ENCODE peak calls at places on chromosomes 2 and 18, in seven cellular contexts. Y is HT1080, W is WTC11, O is erythroblast, A is AG04450, E is MG63, L is GM03348. G is an unnamed sample.
A peak's percentile ranks its signal among the peaks of the same experiment; 100 is the strongest.

GRCh38 chr2:144285324-144285723 is 234.6 kb downstream of the ZEB2 start:
- DNase-seq in L (no peak), O (no peak), A (no peak), E (no peak), W (no peak), Y (no peak), G (no peak)

GRCh38 chr2:10274983-10275802 is 27.5 kb upstream of the HPCAL1 start:
- DNase-seq in E (no peak), L (no peak), O (no peak), W (no peak), Y (no peak), A (no peak), G (no peak)

GRCh38 chr18:62339106-62339988 is 14.2 kb downstream of the TNFRSF11A start:
- DNase-seq in L (peak; percentile 54), A (peak; percentile 21), Y (peak; percentile 90), W (peak; percentile 36), O (peak; percentile 33), E (no peak), G (peak; percentile 76)

GRCh38 chr2:30780776-30781330 is 26.4 kb downstream of the CAPN13 start:
- DNase-seq in E (no peak), Y (no peak), L (no peak), O (no peak), W (no peak), A (no peak), G (no peak)

GRCh38 chr18:44783371-44783770 is 102.7 kb downstream of the SETBP1 start:
- DNase-seq in O (no peak), A (no peak), Y (no peak), L (no peak), E (no peak), W (no peak), G (no peak)

GRCh38 chr2:241111443-241111810 is 9.3 kb upstream of the MTERF4 start:
- DNase-seq in Y (no peak), A (no peak), O (no peak), E (no peak), L (no peak), W (no peak), G (no peak)

GRCh38 chr18:52999633-53000032 is 659.6 kb downstream of the DCC start:
- DNase-seq in A (no peak), Y (no peak), O (no peak), E (no peak), L (no peak), W (no peak), G (no peak)

GRCh38 chr18:62486290-62486964 is 36.4 kb upstream of the ZCCHC2 start:
- DNase-seq in W (no peak), Y (peak; percentile 74), E (peak; percentile 57), A (no peak), L (no peak), O (peak; percentile 55), G (peak; percentile 57)

GRCh38 chr2:126877861-126878565 is 20.7 kb upstream of the TEX51 start:
- DNase-seq in W (no peak), A (no peak), E (no peak), L (no peak), Y (no peak), O (no peak), G (no peak)

GRCh38 chr2:12047761-12048160 is 301.3 kb downstream of the LPIN1 start:
- DNase-seq in W (no peak), E (no peak), Y (no peak), L (no peak), A (no peak), O (no peak), G (no peak)

GRCh38 chr2:7108792-7109557 is 191.8 kb downstream of the RNF144A start:
- DNase-seq in W (no peak), E (no peak), O (no peak), Y (no peak), L (no peak), A (no peak), G (no peak)

GRCh38 chr2:102483086-102483485 is 10.1 kb downstream of the SLC9A4 start:
- DNase-seq in A (no peak), E (no peak), W (no peak), L (no peak), Y (no peak), O (no peak), G (no peak)

GRCh38 chr2:25685030-25685429 is 11.7 kb upstream of the DTNB start:
- DNase-seq in O (no peak), W (no peak), L (no peak), E (no peak), A (no peak), Y (no peak), G (no peak)

GRCh38 chr2:200616656-200617055 is 30.8 kb downstream of the AOX1 start:
- DNase-seq in E (no peak), O (no peak), W (no peak), L (no peak), Y (no peak), A (no peak), G (no peak)

GRCh38 chr2:182716665-182716990 is 571 bp downstream of the DNAJC10 start:
- DNase-seq in Y (no peak), O (no peak), L (no peak), W (peak; percentile 19), E (no peak), A (no peak), G (no peak)

GRCh38 chr18:73791081-73791480 is 356.6 kb downstream of the FBXO15 start:
- DNase-seq in Y (no peak), L (peak; percentile 19), A (peak; percentile 59), W (no peak), E (no peak), O (no peak), G (no peak)

GRCh38 chr2:178298785-178299212 is 104.5 kb downstream of the OSBPL6 start:
- DNase-seq in O (peak; percentile 12), E (no peak), L (peak; percentile 35), A (no peak), W (no peak), Y (peak; percentile 84), G (peak; percentile 10)

GRCh38 chr2:26668041-26668440 is 24.5 kb upstream of the KCNK3 start:
- DNase-seq in E (no peak), Y (no peak), A (no peak), L (no peak), O (no peak), W (no peak), G (no peak)

GRCh38 chr2:16202643-16203020 is 262.3 kb downstream of the MYCN start:
- DNase-seq in E (no peak), L (no peak), W (no peak), O (no peak), Y (no peak), A (no peak), G (no peak)

GRCh38 chr2:25885933-25886332 is 7.6 kb upstream of the ASXL2 start:
- DNase-seq in L (peak; percentile 26), Y (peak; percentile 92), E (peak; percentile 53), A (peak; percentile 72), W (no peak), O (no peak), G (peak; percentile 86)

GRCh38 chr2:52145005-52145404 is 1113.1 kb upstream of the NRXN1 start:
- DNase-seq in W (no peak), O (no peak), L (no peak), Y (no peak), A (no peak), E (no peak), G (no peak)

GRCh38 chr2:239953418-239954061 is 71.6 kb downstream of the NDUFA10 start:
- DNase-seq in E (no peak), W (no peak), A (no peak), Y (no peak), O (no peak), L (peak; percentile 65), G (no peak)

GRCh38 chr2:18299423-18300212 is 260.8 kb downstream of the RDH14 start:
- DNase-seq in A (peak; percentile 68), W (no peak), Y (peak; percentile 92), O (no peak), L (peak; percentile 25), E (peak; percentile 72), G (peak; percentile 96)

GRCh38 chr2:232460171-232460570 is 4.2 kb downstream of the ALPI start:
- DNase-seq in E (no peak), O (no peak), L (no peak), W (no peak), Y (no peak), A (no peak), G (no peak)

GRCh38 chr2:203492965-203493364 is 42.1 kb downstream of the RAPH1 start:
- DNase-seq in W (no peak), E (no peak), O (no peak), A (no peak), L (no peak), Y (no peak), G (peak; percentile 37)

GRCh38 chr2:26448651-26449050 is 29.3 kb downstream of the OTOF start:
- DNase-seq in W (no peak), L (no peak), Y (no peak), E (no peak), A (no peak), O (no peak), G (no peak)

GRCh38 chr2:139992078-139992477 is 1211.9 kb upstream of the NXPH2 start:
- DNase-seq in E (no peak), L (no peak), W (peak; percentile 66), O (no peak), Y (no peak), A (no peak), G (no peak)

GRCh38 chr18:22314001-22314400 is 103.7 kb downstream of the CTAGE1 start:
- DNase-seq in E (peak; percentile 28), A (peak; percentile 20), Y (no peak), L (peak; percentile 77), O (no peak), W (no peak), G (no peak)

GRCh38 chr2:155310589-155310988 is 612.1 kb downstream of the KCNJ3 start:
- DNase-seq in O (peak; percentile 39), L (peak; percentile 15), Y (peak; percentile 16), A (no peak), E (no peak), W (no peak), G (peak; percentile 30)

GRCh38 chr2:233840520-233840919 is 13.8 kb downstream of the HJURP start:
- DNase-seq in A (no peak), Y (no peak), W (no peak), L (no peak), E (no peak), O (no peak), G (no peak)

GRCh38 chr2:236833501-236834186 is 252.0 kb upstream of the COPS8 start:
- DNase-seq in W (no peak), A (no peak), L (no peak), O (no peak), E (peak; percentile 17), Y (peak; percentile 71), G (peak; percentile 77)

GRCh38 chr2:96681540-96681939 is 39.0 kb downstream of the FER1L5 start:
- DNase-seq in E (no peak), W (no peak), Y (no peak), A (no peak), L (no peak), O (no peak), G (no peak)

GRCh38 chr2:120238728-120239487 is 13.7 kb upstream of the RALB start:
- DNase-seq in L (peak; percentile 91), A (no peak), W (no peak), O (peak; percentile 6), E (peak; percentile 98), Y (peak; percentile 94), G (peak; percentile 98)

GRCh38 chr2:47016172-47016913 is 100.7 kb upstream of the MCFD2 start:
- DNase-seq in E (peak; percentile 71), O (peak; percentile 20), A (peak; percentile 93), Y (peak; percentile 98), W (peak; percentile 39), L (peak; percentile 74), G (peak; percentile 97)

GRCh38 chr2:196278491-196278911 is 107.1 kb upstream of the STK17B start:
- DNase-seq in W (no peak), E (peak; percentile 38), A (no peak), Y (peak; percentile 98), O (no peak), L (peak; percentile 64), G (peak; percentile 60)

GRCh38 chr18:62435435-62436031 is 87.3 kb upstream of the ZCCHC2 start:
- DNase-seq in O (no peak), L (no peak), Y (no peak), A (no peak), E (no peak), W (no peak), G (no peak)

GRCh38 chr18:46718501-46719341 is 38.1 kb downstream of the ST8SIA5 start:
- DNase-seq in W (no peak), L (peak; percentile 60), O (no peak), Y (peak; percentile 88), A (no peak), E (peak; percentile 73), G (peak; percentile 85)

G was measured in A172.